ENCODE peak calls at places on chromosomes 16 and 17, in five cellular contexts. W is spleen; L is CD4-positive, alpha-beta memory T cell; I is psoas muscle; U is AG10803. K is an unnamed sample.

GRCh38 chr17:50609376-50610074 is 25.2 kb upstream of the ABCC3 start:
- DNase-seq in W (no peak), L (no peak), I (no peak), U (no peak), K (no peak)

GRCh38 chr16:7246578-7246977 is 86.1 kb upstream of the RBFOX1 start:
- DNase-seq in W (no peak), L (no peak), I (no peak), U (no peak), K (peak)

GRCh38 chr16:57677622-57678369 is 9.7 kb downstream of the ADGRG3 start:
- DNase-seq in W (no peak), L (no peak), I (no peak), U (no peak), K (no peak)

GRCh38 chr17:50423553-50424159 is 2.4 kb upstream of the ACSF2 start:
- DNase-seq in W (no peak), L (no peak), I (peak), U (peak), K (no peak)

GRCh38 chr16:81478294-81478693 is 33.7 kb downstream of the CMIP start:
- DNase-seq in W (no peak), L (no peak), I (no peak), U (no peak), K (no peak)

GRCh38 chr17:33127706-33128105 is 136.1 kb downstream of the SPACA3 start:
- DNase-seq in W (no peak), L (no peak), I (no peak), U (no peak), K (no peak)

GRCh38 chr16:28218109-28218508 is 6.3 kb upstream of the XPO6 start:
- DNase-seq in W (no peak), L (peak), I (no peak), U (peak), K (peak)

GRCh38 chr16:81604960-81605383 is 160.4 kb downstream of the CMIP start:
- DNase-seq in W (no peak), L (no peak), I (no peak), U (peak), K (no peak)

GRCh38 chr17:33521784-33522183 is 228.7 kb upstream of the ASIC2 start:
- DNase-seq in W (no peak), L (no peak), I (no peak), U (no peak), K (peak)

GRCh38 chr17:6209829-6210228 is 139.7 kb downstream of the WSCD1 start:
- DNase-seq in W (no peak), L (no peak), I (no peak), U (no peak), K (no peak)

GRCh38 chr17:77229786-77230435 is 89.1 kb downstream of the SEC14L1 start:
- DNase-seq in W (peak), L (no peak), I (no peak), U (no peak), K (no peak)

GRCh38 chr17:64378890-64379354 is 11.7 kb downstream of the PECAM1 start:
- DNase-seq in W (no peak), L (no peak), I (no peak), U (no peak), K (no peak)

GRCh38 chr16:89062389-89063345 is 31.0 kb upstream of the ACSF3 start:
- DNase-seq in W (no peak), L (no peak), I (no peak), U (no peak), K (no peak)

GRCh38 chr17:4142107-4142900 is 526 bp downstream of the ZZEF1 start:
- DNase-seq in W (no peak), L (no peak), I (peak), U (peak), K (peak)

GRCh38 chr16:80231888-80232287 is 308.9 kb upstream of the DYNLRB2 start:
- DNase-seq in W (no peak), L (no peak), I (no peak), U (peak), K (no peak)

GRCh38 chr16:70635356-70636016 is 10.9 kb upstream of the IL34 start:
- DNase-seq in W (no peak), L (no peak), I (no peak), U (peak), K (no peak)

GRCh38 chr17:50844117-50844700 is 8.8 kb downstream of the WFIKKN2 start:
- DNase-seq in W (no peak), L (no peak), I (no peak), U (no peak), K (no peak)

GRCh38 chr17:82583720-82584234 is 64.2 kb downstream of the FOXK2 start:
- DNase-seq in W (no peak), L (peak), I (no peak), U (no peak), K (no peak)

GRCh38 chr16:89921699-89922476 is 1.3 kb upstream of the TUBB3 start:
- DNase-seq in W (no peak), L (no peak), I (peak), U (peak), K (no peak)

GRCh38 chr17:10757067-10757466 is 27.2 kb upstream of the TMEM220 start:
- DNase-seq in W (no peak), L (no peak), I (no peak), U (no peak), K (no peak)

GRCh38 chr16:72836985-72837384 is 210.9 kb downstream of the ZFHX3 start:
- DNase-seq in W (no peak), L (no peak), I (no peak), U (no peak), K (no peak)

GRCh38 chr16:53207810-53208752 is 153.3 kb downstream of the CHD9 start:
- DNase-seq in W (no peak), L (no peak), I (no peak), U (peak), K (peak)
- H3K4me3 ChIP-seq in W (peak), L (no peak), I (peak), U (peak), K (peak)

GRCh38 chr16:30663038-30663437 is 4.8 kb downstream of the FBRS start:
- DNase-seq in W (no peak), L (no peak), I (no peak), U (no peak), K (no peak)

GRCh38 chr16:30658731-30659506 is 688 bp downstream of the FBRS start:
- DNase-seq in W (peak), L (no peak), I (peak), U (peak), K (peak)

GRCh38 chr16:30662449-30662848 is 4.2 kb downstream of the FBRS start:
- DNase-seq in W (peak), L (no peak), I (no peak), U (no peak), K (no peak)

GRCh38 chr16:30659507-30660423 is 1.5 kb downstream of the FBRS start:
- DNase-seq in W (peak), L (peak), I (no peak), U (peak), K (peak)

GRCh38 chr16:30660424-30661251 is 2.4 kb downstream of the FBRS start:
- DNase-seq in W (peak), L (peak), I (no peak), U (no peak), K (peak)
- H3K4me3 ChIP-seq in W (peak), L (peak), I (peak), U (peak), K (peak)

GRCh38 chr17:15384142-15384803 is 42.9 kb upstream of the TEKT3 start:
- DNase-seq in W (no peak), L (no peak), I (peak), U (peak), K (no peak)
- H3K4me3 ChIP-seq in W (peak), L (no peak), I (peak), U (peak), K (no peak)

DNA sequence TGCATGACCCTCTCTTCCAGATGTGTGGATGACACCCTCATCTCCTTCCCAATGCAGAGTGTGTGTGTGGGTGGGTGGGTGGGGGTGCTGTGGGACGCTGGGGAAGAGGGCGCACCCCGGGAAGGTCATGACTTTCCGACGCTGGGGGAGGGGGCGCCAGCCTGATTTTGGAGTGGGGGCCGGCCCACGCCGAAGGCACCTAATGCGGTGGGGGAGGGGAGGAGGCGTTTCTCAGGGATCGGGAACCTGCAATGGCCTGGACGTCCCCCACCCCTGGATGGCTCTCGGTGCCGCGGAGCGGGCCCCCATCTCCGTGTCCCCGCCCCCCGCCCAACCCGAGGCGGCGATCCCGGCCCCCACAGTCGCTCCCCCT is 33.5 kb downstream of the SRCIN1 start:
- DNase-seq in W (no peak), L (no peak), I (no peak), U (no peak), K (no peak)
- H3K4me3 ChIP-seq in W (peak), L (no peak), I (peak), U (no peak), K (no peak)

DNA sequence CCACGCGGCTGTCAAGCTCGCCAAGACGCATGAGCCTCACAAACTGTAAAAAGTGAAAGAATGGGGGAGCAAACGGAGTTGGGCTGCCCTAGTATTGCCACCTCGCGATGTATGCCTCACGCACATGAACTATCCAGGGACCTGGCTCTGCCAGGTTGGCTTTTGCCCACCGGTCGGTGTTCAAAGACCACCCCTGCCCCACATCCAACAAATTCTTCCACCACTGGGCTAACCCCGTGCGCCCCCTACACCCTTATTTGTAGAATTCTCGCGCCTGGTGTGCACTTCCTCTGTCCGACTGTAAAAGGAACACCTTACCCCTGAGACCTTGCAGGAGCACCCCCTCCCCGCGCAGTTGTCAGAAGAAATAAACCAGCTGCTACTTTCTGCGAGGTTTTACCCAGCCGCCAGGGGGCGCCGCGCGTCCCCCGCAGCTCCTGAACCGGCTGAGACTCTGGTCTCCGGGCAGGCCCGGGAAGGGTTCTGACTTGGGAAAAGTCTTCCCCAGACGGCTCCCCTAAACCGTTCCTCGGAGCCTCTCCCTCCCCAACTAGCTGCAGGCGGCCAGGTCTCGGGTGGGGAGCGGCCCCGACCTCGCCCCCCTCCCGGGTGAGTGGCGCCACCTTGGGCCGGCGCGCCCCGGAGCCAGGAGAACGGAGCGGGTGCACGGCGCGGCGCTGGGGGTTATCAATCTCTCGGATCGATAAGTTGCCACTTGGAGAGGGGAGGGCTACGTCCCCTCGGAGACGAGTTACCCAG is 1.7 kb upstream of the ZNF423 start:
- DNase-seq in W (peak), L (peak), I (peak), U (peak), K (peak)
- H3K4me3 ChIP-seq in W (peak), L (no peak), I (peak), U (peak), K (no peak)

DNA sequence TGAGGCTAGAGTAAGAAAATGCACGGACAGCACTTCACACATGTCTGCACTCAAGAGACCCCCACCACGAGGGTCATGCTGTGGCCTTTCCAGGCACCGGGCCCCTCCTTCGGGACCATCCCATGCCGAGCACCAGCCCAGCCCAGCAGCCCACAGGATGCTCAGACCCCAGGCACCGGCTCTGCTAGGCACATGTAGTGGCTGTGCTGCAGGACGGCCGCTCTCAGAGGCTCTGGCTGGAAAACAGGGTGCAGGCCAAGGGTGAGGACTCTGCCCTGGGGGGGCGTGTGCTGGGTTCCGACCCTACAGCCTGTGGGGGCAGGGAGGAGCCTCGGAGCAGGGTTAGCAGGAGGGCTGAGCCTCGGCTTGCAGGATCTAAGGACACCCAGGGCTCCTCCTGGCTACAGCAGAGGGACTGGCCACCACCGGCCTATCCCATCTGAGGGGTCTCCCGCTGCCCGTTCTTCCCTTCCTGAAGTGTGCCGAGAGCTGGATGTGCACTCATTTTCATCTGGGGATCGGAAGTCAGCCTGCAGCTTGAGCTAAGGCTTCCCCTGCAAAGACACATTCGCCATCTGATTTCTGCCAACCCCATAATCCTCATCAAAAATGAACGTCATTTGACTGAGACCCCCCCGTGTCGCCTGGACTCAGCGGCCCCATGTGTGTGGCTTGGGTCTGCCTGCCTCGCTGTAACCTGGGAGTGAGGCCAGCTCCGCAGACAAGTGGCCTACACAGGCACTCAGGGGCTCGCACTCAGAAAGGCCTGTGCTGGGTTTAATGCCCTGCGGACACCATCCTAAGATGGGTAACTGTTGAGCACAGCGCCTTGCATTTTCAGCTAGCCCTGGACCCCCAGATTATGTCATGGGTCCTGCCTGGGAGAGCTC is 293.1 kb upstream of the FOXF1 start:
- DNase-seq in W (peak), L (no peak), I (no peak), U (no peak), K (no peak)
- H3K4me3 ChIP-seq in W (no peak), L (no peak), I (no peak), U (no peak), K (no peak)

GRCh38 chr17:78722101-78722761 is 59.8 kb downstream of the CYTH1 start:
- DNase-seq in W (peak), L (peak), I (no peak), U (peak), K (no peak)
- H3K4me3 ChIP-seq in W (no peak), L (no peak), I (peak), U (no peak), K (no peak)

K was measured in DND-41.